ENCODE peak calls at places on chromosomes 1 and 21, in seven cellular contexts. U is GM06990, W is bronchial epithelial cell, L is heart left ventricle, D is SJSA1, S is HFF-Myc, I is uterus. G is an unnamed sample.

GRCh38 chr1:55478742-55479141 is 263.6 kb upstream of the USP24 start:
- DNase-seq in U (no peak), W (peak; percentile 48), L (no peak), D (peak; percentile 13), S (no peak), I (no peak), G (peak; percentile 34)

GRCh38 chr1:202164271-202165037 is 4.1 kb upstream of the PTPN7 start:
- DNase-seq in U (peak; percentile 64), W (no peak), L (no peak), D (no peak), S (no peak), I (no peak), G (peak; percentile 83)

GRCh38 chr1:55188909-55189308 is 26.3 kb downstream of the USP24 start:
- DNase-seq in U (no peak), W (no peak), L (no peak), D (no peak), S (no peak), I (no peak), G (no peak)

GRCh38 chr1:220803401-220804201 is 16.9 kb downstream of the MTARC1 start:
- DNase-seq in U (no peak), W (peak; percentile 40), L (no peak), D (peak; percentile 42), S (no peak), I (no peak), G (peak; percentile 17)

GRCh38 chr1:23984417-23985186 is 4.5 kb upstream of the SRSF10 start:
- DNase-seq in U (no peak), W (peak; percentile 73), L (no peak), D (no peak), S (no peak), I (no peak), G (no peak)

GRCh38 chr1:107196973-107197562 is 56.2 kb downstream of the NTNG1 start:
- DNase-seq in U (no peak), W (peak; percentile 26), L (no peak), D (no peak), S (peak; percentile 12), I (no peak), G (peak; percentile 65)

GRCh38 chr1:208089151-208089550 is 155.0 kb downstream of the PLXNA2 start:
- DNase-seq in U (no peak), W (no peak), L (no peak), D (no peak), S (no peak), I (no peak), G (no peak)

GRCh38 chr1:218345673-218346390 is 696 bp downstream of the TGFB2 start:
- DNase-seq in U (peak; percentile 71), W (peak; percentile 24), L (peak; percentile 68), D (peak; percentile 82), S (no peak), I (peak; percentile 72), G (peak; percentile 38)

GRCh38 chr21:18030248-18030647 is 211.1 kb upstream of the C21orf91 start:
- DNase-seq in U (peak; percentile 8), W (no peak), L (no peak), D (no peak), S (no peak), I (no peak), G (peak; percentile 4)

GRCh38 chr1:63777965-63778880 is 4.4 kb downstream of the ROR1 start:
- DNase-seq in U (no peak), W (no peak), L (no peak), D (no peak), S (no peak), I (no peak), G (no peak)

GRCh38 chr1:244964112-244964971 is 100.0 kb upstream of the HNRNPU start:
- DNase-seq in U (no peak), W (peak; percentile 16), L (no peak), D (peak; percentile 96), S (peak; percentile 59), I (no peak), G (peak; percentile 37)

GRCh38 chr1:218473527-218473926 is 128.4 kb downstream of the TGFB2 start:
- DNase-seq in U (peak; percentile 12), W (no peak), L (no peak), D (no peak), S (no peak), I (no peak), G (peak; percentile 39)

GRCh38 chr1:47712596-47713299 is 274.9 kb downstream of the FOXD2 start:
- DNase-seq in U (no peak), W (no peak), L (no peak), D (no peak), S (no peak), I (no peak), G (no peak)

GRCh38 chr1:5503556-5504363 is 488.5 kb downstream of the NPHP4 start:
- DNase-seq in U (no peak), W (no peak), L (no peak), D (no peak), S (no peak), I (no peak), G (no peak)

GRCh38 chr1:39876136-39876535 is 7.2 kb downstream of the TRIT1 start:
- DNase-seq in U (no peak), W (no peak), L (no peak), D (no peak), S (no peak), I (no peak), G (no peak)

GRCh38 chr1:157992031-157992568 is 1.3 kb upstream of the KIRREL1 start:
- DNase-seq in U (no peak), W (peak; percentile 53), L (peak; percentile 75), D (peak; percentile 80), S (no peak), I (peak; percentile 86), G (peak; percentile 64)

GRCh38 chr1:37094302-37094701 is 60.0 kb upstream of the GRIK3 start:
- DNase-seq in U (no peak), W (no peak), L (no peak), D (no peak), S (no peak), I (no peak), G (no peak)

GRCh38 chr1:8880068-8880676 is 1.7 kb upstream of the ENO1 start:
- DNase-seq in U (no peak), W (peak; percentile 90), L (no peak), D (peak; percentile 64), S (peak; percentile 72), I (peak; percentile 86), G (no peak)

GRCh38 chr1:243399561-243400155 is 143.8 kb downstream of the SDCCAG8 start:
- DNase-seq in U (no peak), W (no peak), L (no peak), D (no peak), S (no peak), I (no peak), G (no peak)

GRCh38 chr1:31723828-31724359 is 20.1 kb upstream of the COL16A1 start:
- DNase-seq in U (no peak), W (peak; percentile 87), L (peak; percentile 50), D (peak; percentile 59), S (no peak), I (peak; percentile 48), G (peak; percentile 46)

GRCh38 chr1:99648107-99648506 is 2.2 kb downstream of the PALMD start:
- DNase-seq in U (no peak), W (peak; percentile 87), L (peak; percentile 83), D (no peak), S (no peak), I (peak; percentile 63), G (no peak)

GRCh38 chr1:99650773-99651437 is 5.0 kb downstream of the PALMD start:
- DNase-seq in U (no peak), W (peak; percentile 91), L (no peak), D (peak; percentile 44), S (no peak), I (no peak), G (no peak)

GRCh38 chr1:99652881-99653281 is 7.0 kb downstream of the PALMD start:
- DNase-seq in U (no peak), W (no peak), L (no peak), D (peak; percentile 48), S (no peak), I (no peak), G (no peak)

GRCh38 chr1:99647460-99647859 is 1.5 kb downstream of the PALMD start:
- DNase-seq in U (no peak), W (peak; percentile 37), L (no peak), D (peak; percentile 34), S (no peak), I (no peak), G (no peak)

GRCh38 chr1:99650021-99650420 is 4.1 kb downstream of the PALMD start:
- DNase-seq in U (no peak), W (peak; percentile 29), L (no peak), D (no peak), S (no peak), I (no peak), G (no peak)
- H3K4me3 ChIP-seq in U (no peak overlapping the region), W (no peak overlapping the region), L (no peak overlapping the region), D (no peak overlapping the region), S (no peak overlapping the region), I (no peak overlapping the region), G (no peak overlapping the region)

DNA sequence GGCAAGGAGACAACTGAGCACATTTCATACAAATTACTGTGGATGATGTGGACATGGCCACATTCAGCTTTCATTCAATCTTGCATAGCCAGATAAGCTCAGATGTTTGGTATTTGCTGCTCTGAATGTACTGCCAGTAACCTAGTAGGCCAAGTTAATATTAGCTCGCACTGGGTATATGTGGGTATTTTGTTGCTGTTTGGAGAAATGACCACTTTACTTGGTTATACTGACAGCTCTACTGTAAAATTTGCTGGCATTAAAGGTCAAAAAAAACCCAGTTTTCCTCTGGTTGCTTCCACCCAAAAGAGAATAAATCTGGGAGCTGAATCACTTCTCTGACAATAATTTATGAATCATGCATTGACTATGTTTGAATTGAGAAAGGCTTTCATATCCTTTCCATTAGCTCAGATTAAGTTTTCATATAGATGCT is 330.2 kb downstream of the BARHL2 start:
- DNase-seq in U (no peak), W (peak; percentile 73), L (no peak), D (no peak), S (no peak), I (no peak), G (no peak)
- H3K4me3 ChIP-seq in U (no peak overlapping the region), W (no peak overlapping the region), L (no peak overlapping the region), D (no peak overlapping the region), S (no peak overlapping the region), I (no peak overlapping the region), G (no peak overlapping the region)

GRCh38 chr1:205440476-205441317 is 15.1 kb downstream of the BLACAT1 start:
- DNase-seq in U (peak; percentile 63), W (peak; percentile 96), L (no peak), D (no peak), S (no peak), I (peak; percentile 43), G (peak; percentile 59)
- H3K4me3 ChIP-seq in U (no peak overlapping the region), W (no peak overlapping the region), L (no peak overlapping the region), D (no peak overlapping the region), S (no peak overlapping the region), I (no peak overlapping the region), G (peak overlapping the region; percentile 39)

DNA sequence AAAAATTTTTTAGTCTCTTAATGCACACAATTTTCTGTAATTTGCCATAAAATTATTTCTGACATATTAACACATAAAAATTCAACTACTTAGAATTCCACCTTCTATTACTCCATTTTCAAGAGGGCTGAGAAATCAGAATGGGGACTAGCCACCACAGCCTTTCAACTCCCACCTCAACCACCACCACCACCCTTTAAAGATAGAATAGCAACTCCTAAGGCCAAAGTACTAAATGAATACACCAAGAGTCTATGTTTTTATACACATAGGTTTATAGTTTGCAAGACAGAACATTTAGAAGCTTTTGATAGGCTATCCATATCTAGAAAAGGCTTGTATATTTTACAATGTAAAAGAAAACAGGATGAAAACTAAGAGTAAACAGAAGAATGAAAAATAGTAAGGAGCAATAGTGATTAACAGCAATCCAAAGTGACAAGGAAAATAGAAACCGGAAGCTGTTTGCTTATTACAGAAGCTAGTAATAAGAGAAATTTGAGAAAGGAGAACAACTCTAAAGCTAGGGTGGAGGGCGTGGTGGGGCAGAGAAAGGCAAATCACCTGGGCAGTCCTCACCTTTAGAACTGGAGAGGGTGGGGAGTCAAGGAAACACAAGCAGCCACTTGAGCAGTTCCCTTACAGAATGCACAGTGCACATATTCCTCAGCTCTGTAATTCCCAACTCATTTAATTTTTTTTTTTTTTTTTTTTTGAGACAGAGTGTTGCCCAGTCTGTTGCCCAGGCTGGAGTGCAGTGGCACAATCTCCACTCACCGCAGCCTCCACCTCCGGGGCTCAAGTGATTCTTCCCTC is 27.7 kb downstream of the EPS15 start:
- DNase-seq in U (no peak), W (peak; percentile 21), L (no peak), D (no peak), S (no peak), I (no peak), G (no peak)
- H3K4me3 ChIP-seq in U (peak overlapping the region; percentile 31), W (no peak overlapping the region), L (no peak overlapping the region), D (no peak overlapping the region), S (no peak overlapping the region), I (no peak overlapping the region), G (no peak overlapping the region)

G was measured in Jurkat, Clone E6-1.